ENCODE peak calls at places on chromosomes 16 and 17, in ten cellular contexts. X, S, W, P, A, I, D, R, H and Z are unnamed samples.

GRCh38 chr16:12681653-12682052 is 122.0 kb downstream of the CPPED1 start:
- DNase-seq in X (no peak), S (no peak), W (peak), P (no peak), A (no peak), I (no peak), D (no peak), R (no peak), H (no peak), Z (no peak)

GRCh38 chr16:56815721-56816120 is 49.3 kb upstream of the SLC12A3 start:
- DNase-seq in X (no peak), S (no peak), W (no peak), P (no peak), A (no peak), I (no peak), D (no peak), R (no peak), H (no peak), Z (no peak)

GRCh38 chr16:89697616-89698331 is 3.7 kb downstream of the SPATA2L start:
- DNase-seq in X (no peak), S (no peak), W (no peak), P (no peak), A (peak), I (no peak), D (peak), R (no peak), H (peak), Z (no peak)

GRCh38 chr17:31524926-31525800 is 133.7 kb downstream of the RAB11FIP4 start:
- DNase-seq in X (peak), S (peak), W (peak), P (peak), A (peak), I (peak), D (peak), R (peak), H (peak), Z (peak)

GRCh38 chr16:17476414-17477259 is 5.9 kb upstream of the XYLT1 start:
- DNase-seq in X (peak), S (peak), W (peak), P (peak), A (peak), I (peak), D (no peak), R (peak), H (no peak), Z (peak)

GRCh38 chr16:15907863-15908478 is 19.6 kb upstream of the CEP20 start:
- DNase-seq in X (peak), S (peak), W (peak), P (no peak), A (peak), I (peak), D (no peak), R (peak), H (peak), Z (peak)

GRCh38 chr17:19728114-19728495 is 11.7 kb upstream of the SLC47A2 start:
- DNase-seq in X (peak), S (peak), W (peak), P (no peak), A (peak), I (peak), D (peak), R (no peak), H (no peak), Z (peak)

GRCh38 chr16:54213322-54213721 is 73.3 kb downstream of the IRX3 start:
- DNase-seq in X (no peak), S (no peak), W (no peak), P (no peak), A (no peak), I (no peak), D (no peak), R (no peak), H (no peak), Z (no peak)

GRCh38 chr16:12971216-12971615 is 69.8 kb downstream of the SHISA9 start:
- DNase-seq in X (peak), S (peak), W (no peak), P (no peak), A (peak), I (peak), D (no peak), R (no peak), H (no peak), Z (no peak)

GRCh38 chr16:27243725-27244362 is 24.7 kb downstream of the NSMCE1 start:
- DNase-seq in X (no peak), S (no peak), W (no peak), P (no peak), A (peak), I (no peak), D (peak), R (no peak), H (no peak), Z (no peak)

GRCh38 chr17:37650419-37651003 is 7.3 kb upstream of the DDX52 start:
- DNase-seq in X (peak), S (peak), W (peak), P (no peak), A (peak), I (peak), D (no peak), R (peak), H (peak), Z (no peak)

GRCh38 chr16:9849697-9850245 is 332.5 kb downstream of the GRIN2A start:
- DNase-seq in X (no peak), S (no peak), W (no peak), P (no peak), A (no peak), I (no peak), D (no peak), R (no peak), H (no peak), Z (no peak)

GRCh38 chr17:68399638-68400403 is 57.5 kb downstream of the WIPI1 start:
- DNase-seq in X (peak), S (peak), W (peak), P (no peak), A (peak), I (no peak), D (no peak), R (no peak), H (no peak), Z (peak)

GRCh38 chr17:45668316-45668715 is 115.8 kb upstream of the CRHR1 start:
- DNase-seq in X (no peak), S (no peak), W (no peak), P (no peak), A (no peak), I (no peak), D (peak), R (no peak), H (no peak), Z (no peak)

GRCh38 chr16:47037396-47037745 is 63.9 kb upstream of the DNAJA2 start:
- DNase-seq in X (peak), S (no peak), W (peak), P (no peak), A (peak), I (no peak), D (no peak), R (peak), H (no peak), Z (no peak)

GRCh38 chr17:36721560-36722120 is 120.3 kb downstream of the MRM1 start:
- DNase-seq in X (no peak), S (no peak), W (no peak), P (no peak), A (no peak), I (no peak), D (no peak), R (no peak), H (no peak), Z (no peak)

GRCh38 chr17:79023886-79024771 is at the start of gene C1QTNF1:
- DNase-seq in X (no peak), S (no peak), W (peak), P (no peak), A (peak), I (no peak), D (peak), R (peak), H (peak), Z (no peak)

GRCh38 chr16:4945560-4946502 is 8.9 kb upstream of the PPL start:
- DNase-seq in X (no peak), S (peak), W (no peak), P (no peak), A (no peak), I (peak), D (peak), R (no peak), H (no peak), Z (no peak)

GRCh38 chr17:44279586-44280344 is 11.8 kb upstream of the SLC4A1 start:
- DNase-seq in X (peak), S (peak), W (peak), P (peak), A (peak), I (peak), D (peak), R (no peak), H (peak), Z (peak)

GRCh38 chr16:86806838-86807351 is 228.5 kb downstream of the FOXL1 start:
- DNase-seq in X (peak), S (no peak), W (no peak), P (no peak), A (peak), I (no peak), D (no peak), R (peak), H (no peak), Z (no peak)

GRCh38 chr17:79795795-79796569 is 895 bp downstream of the CBX8 start:
- DNase-seq in X (no peak), S (no peak), W (no peak), P (no peak), A (peak), I (no peak), D (no peak), R (peak), H (no peak), Z (peak)

GRCh38 chr17:19318611-19319010 is 43.9 kb downstream of the B9D1 start:
- DNase-seq in X (no peak), S (no peak), W (no peak), P (no peak), A (peak), I (no peak), D (peak), R (no peak), H (no peak), Z (no peak)

GRCh38 chr17:60600490-60601431 is 768 bp downstream of the PPM1D start:
- DNase-seq in X (peak), S (peak), W (peak), P (peak), A (peak), I (peak), D (peak), R (peak), H (peak), Z (peak)

GRCh38 chr17:44995602-44996001 is 27.5 kb upstream of the C1QL1 start:
- DNase-seq in X (no peak), S (no peak), W (no peak), P (no peak), A (no peak), I (no peak), D (no peak), R (no peak), H (no peak), Z (no peak)

GRCh38 chr16:10961231-10961630 is 16.9 kb downstream of the CLEC16A start:
- DNase-seq in X (peak), S (peak), W (peak), P (no peak), A (no peak), I (peak), D (no peak), R (no peak), H (no peak), Z (no peak)

GRCh38 chr17:19016297-19016696 is 11.7 kb upstream of the FAM83G start:
- DNase-seq in X (no peak), S (no peak), W (no peak), P (no peak), A (no peak), I (peak), D (no peak), R (no peak), H (no peak), Z (no peak)

GRCh38 chr17:30278032-30278431 is 13.7 kb downstream of the BLMH start:
- DNase-seq in X (peak), S (peak), W (peak), P (no peak), A (peak), I (peak), D (no peak), R (peak), H (no peak), Z (no peak)

GRCh38 chr17:3683054-3683511 is 12.9 kb downstream of the P2RX5 start:
- DNase-seq in X (no peak), S (no peak), W (peak), P (peak), A (peak), I (no peak), D (no peak), R (peak), H (peak), Z (no peak)

GRCh38 chr16:80369559-80369958 is 171.2 kb upstream of the DYNLRB2 start:
- DNase-seq in X (peak), S (peak), W (peak), P (no peak), A (peak), I (peak), D (no peak), R (peak), H (no peak), Z (no peak)

GRCh38 chr17:67557052-67557845 is 160.5 kb upstream of the NOL11 start:
- DNase-seq in X (no peak), S (no peak), W (no peak), P (no peak), A (peak), I (no peak), D (no peak), R (no peak), H (no peak), Z (no peak)

GRCh38 chr17:69810326-69811035 is 264.5 kb upstream of the KCNJ16 start:
- DNase-seq in X (peak), S (no peak), W (no peak), P (no peak), A (no peak), I (peak), D (no peak), R (no peak), H (no peak), Z (no peak)

GRCh38 chr17:65987988-65988387 is 203.9 kb downstream of the CEP112 start:
- DNase-seq in X (peak), S (peak), W (peak), P (no peak), A (peak), I (peak), D (no peak), R (peak), H (no peak), Z (no peak)

GRCh38 chr17:5413682-5414081 is 5.8 kb downstream of the NUP88 start:
- DNase-seq in X (peak), S (peak), W (peak), P (no peak), A (no peak), I (peak), D (no peak), R (no peak), H (no peak), Z (no peak)

GRCh38 chr17:7191571-7192270 is 12.6 kb upstream of the ASGR1 start:
- DNase-seq in X (peak), S (no peak), W (no peak), P (no peak), A (peak), I (peak), D (peak), R (peak), H (peak), Z (no peak)

GRCh38 chr16:50284131-50284911 is 18.0 kb downstream of the ADCY7 start:
- DNase-seq in X (no peak), S (no peak), W (no peak), P (no peak), A (no peak), I (no peak), D (peak), R (no peak), H (no peak), Z (peak)

GRCh38 chr17:83200231-83200699 is 120.9 kb downstream of the METRNL start:
- DNase-seq in X (peak), S (peak), W (no peak), P (peak), A (no peak), I (no peak), D (peak), R (no peak), H (no peak), Z (peak)
- H3K4me3 ChIP-seq in X (no peak), S (no peak), W (no peak), P (peak), A (no peak), I (no peak), D (peak), R (no peak), H (no peak), Z (no peak)

DNA sequence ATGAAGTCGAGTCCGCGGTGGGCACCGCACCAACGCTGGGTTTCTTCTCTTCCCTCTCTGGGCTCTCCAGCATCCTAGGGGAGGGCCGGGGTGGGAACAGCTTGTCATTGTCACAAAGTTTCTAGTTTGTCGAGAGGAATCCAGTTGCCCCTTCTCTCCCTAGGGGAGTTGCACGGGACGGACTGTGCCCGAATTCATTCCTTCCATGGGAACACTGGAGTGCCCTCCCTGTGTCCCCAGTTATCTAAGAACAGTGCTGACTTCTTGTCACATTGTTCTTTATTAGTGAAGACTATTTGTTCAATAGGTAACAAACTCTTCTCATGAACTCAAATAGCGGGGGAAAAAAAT is 1.2 kb downstream of the KLHL36 start:
- DNase-seq in X (no peak), S (no peak), W (no peak), P (no peak), A (no peak), I (no peak), D (no peak), R (no peak), H (no peak), Z (no peak)
- H3K4me3 ChIP-seq in X (peak), S (peak), W (peak), P (peak), A (peak), I (peak), D (peak), R (peak), H (peak), Z (no peak)

DNA sequence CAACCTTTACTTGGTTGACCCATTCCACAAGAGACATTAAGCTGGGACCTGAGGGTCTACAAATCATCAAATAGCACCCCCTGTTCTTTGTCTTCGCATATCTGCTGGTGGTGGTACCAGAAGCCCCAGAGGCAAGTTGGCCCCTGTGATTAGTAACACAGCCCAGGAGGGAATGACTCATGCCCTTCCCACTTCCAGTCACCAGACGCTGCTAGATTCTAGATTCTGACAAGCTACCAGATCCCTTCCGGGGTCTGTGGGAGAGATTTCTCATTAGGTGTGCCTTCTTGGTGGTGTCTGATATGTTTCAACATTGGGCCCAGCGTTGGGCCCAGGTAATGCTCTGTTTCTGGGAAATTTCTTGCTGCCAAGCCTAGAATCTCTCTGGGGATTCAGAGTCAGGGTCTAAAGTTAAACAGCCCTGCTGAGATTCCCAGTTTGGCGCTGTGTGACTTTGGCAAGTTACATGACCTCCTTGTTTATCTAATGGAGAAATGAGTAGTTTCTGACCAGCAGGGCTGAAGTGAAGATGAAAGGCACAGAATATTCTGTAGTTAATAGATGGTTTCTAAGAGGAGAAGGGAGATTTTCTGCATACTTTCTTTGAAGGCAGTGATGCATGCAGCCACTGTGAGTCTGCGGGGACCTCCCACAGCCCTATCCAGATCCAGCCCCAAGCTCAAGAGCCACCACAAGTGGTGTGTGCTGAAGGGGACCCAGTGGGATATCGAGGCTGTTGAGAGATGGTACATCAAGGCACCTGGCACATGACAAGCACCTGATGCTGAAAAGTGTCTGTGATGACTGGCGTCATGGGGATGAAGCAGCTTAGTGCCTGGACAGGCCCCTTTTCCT is 3.9 kb downstream of the TRPV2 start:
- DNase-seq in X (peak), S (peak), W (peak), P (peak), A (peak), I (peak), D (no peak), R (no peak), H (peak), Z (no peak)
- H3K4me3 ChIP-seq in X (peak), S (peak), W (no peak), P (no peak), A (no peak), I (no peak), D (no peak), R (no peak), H (no peak), Z (no peak)

GRCh38 chr17:57662644-57663308 is 82.3 kb downstream of the CCDC182 start:
- DNase-seq in X (peak), S (peak), W (peak), P (no peak), A (peak), I (peak), D (peak), R (peak), H (peak), Z (peak)
- H3K4me3 ChIP-seq in X (peak), S (peak), W (peak), P (no peak), A (peak), I (no peak), D (peak), R (peak), H (no peak), Z (peak)

DNA sequence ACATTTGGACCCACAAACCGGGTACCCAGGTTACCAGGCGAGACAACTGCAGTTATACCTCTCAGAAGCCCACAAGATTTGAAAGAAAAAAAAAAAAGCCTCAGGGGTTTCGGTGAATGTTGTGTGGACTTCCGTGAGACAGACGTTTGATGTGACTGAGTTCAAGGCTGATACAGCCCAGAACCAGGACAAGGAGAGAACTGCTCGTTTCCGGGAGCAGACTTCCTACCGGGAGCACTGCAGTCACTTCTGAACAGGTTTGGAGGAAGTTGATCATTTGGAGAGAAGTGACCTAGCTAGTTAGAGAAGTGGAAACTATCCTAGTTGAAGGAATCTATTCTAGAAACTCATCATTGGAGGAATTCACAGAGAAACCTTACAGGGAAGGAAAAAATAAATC is 847 bp downstream of the CKLF start:
- DNase-seq in X (no peak), S (no peak), W (no peak), P (no peak), A (no peak), I (no peak), D (no peak), R (no peak), H (no peak), Z (no peak)
- H3K4me3 ChIP-seq in X (peak), S (peak), W (peak), P (peak), A (peak), I (no peak), D (peak), R (peak), H (peak), Z (peak)